ENCODE peak calls at places on chromosome 6, in nine cellular contexts. P, U, V, W, R, O, A, F and Q are unnamed samples.

GRCh38 chr6:24719125-24719931 is at the start of gene C6orf62:
- DNase-seq in P (no peak), U (peak; percentile 48), V (peak; percentile 22), W (peak; percentile 46), R (no peak), O (peak; percentile 59), A (no peak), F (peak; percentile 41), Q (peak; percentile 47)

GRCh38 chr6:87706187-87706966 is 4.3 kb upstream of the AKIRIN2 start:
- DNase-seq in P (no peak), U (no peak), V (peak; percentile 72), W (no peak), R (no peak), O (no peak), A (no peak), F (no peak), Q (no peak)

GRCh38 chr6:16240618-16241320 is 2.4 kb downstream of the GMPR start:
- DNase-seq in P (no peak), U (no peak), V (no peak), W (no peak), R (no peak), O (no peak), A (no peak), F (no peak), Q (no peak)

GRCh38 chr6:11865926-11866325 is 87.3 kb upstream of the ADTRP start:
- DNase-seq in P (no peak), U (no peak), V (peak; percentile 38), W (no peak), R (no peak), O (no peak), A (no peak), F (no peak), Q (no peak)

GRCh38 chr6:131532476-131533108 is 40.4 kb upstream of the ARG1 start:
- DNase-seq in P (no peak), U (no peak), V (no peak), W (no peak), R (no peak), O (no peak), A (no peak), F (no peak), Q (peak; percentile 44)

GRCh38 chr6:48615041-48615440 is 504.0 kb upstream of the PTCHD4 start:
- DNase-seq in P (no peak), U (no peak), V (peak; percentile 62), W (no peak), R (peak; percentile 3), O (no peak), A (no peak), F (no peak), Q (no peak)

GRCh38 chr6:69835414-69836179 is 30.8 kb upstream of the COL19A1 start:
- DNase-seq in P (no peak), U (peak; percentile 31), V (peak; percentile 47), W (no peak), R (peak; percentile 46), O (no peak), A (no peak), F (no peak), Q (peak; percentile 30)

GRCh38 chr6:49939993-49940498 is 23.9 kb downstream of the DEFB114 start:
- DNase-seq in P (no peak), U (no peak), V (no peak), W (no peak), R (no peak), O (no peak), A (no peak), F (no peak), Q (no peak)

GRCh38 chr6:138403801-138404665 is at the start of gene HEBP2:
- DNase-seq in P (peak; percentile 96), U (peak; percentile 99), V (peak; percentile 71), W (peak; percentile 96), R (no peak), O (peak; percentile 97), A (peak; percentile 95), F (peak; percentile 97), Q (peak; percentile 91)

GRCh38 chr6:138404666-138405337 is 779 bp downstream of the HEBP2 start:
- DNase-seq in P (peak; percentile 29), U (peak; percentile 29), V (no peak), W (peak; percentile 29), R (no peak), O (no peak), A (peak; percentile 30), F (peak; percentile 44), Q (no peak)

GRCh38 chr6:138403324-138403800 is 661 bp upstream of the HEBP2 start:
- DNase-seq in P (peak; percentile 44), U (peak; percentile 54), V (no peak), W (peak; percentile 33), R (no peak), O (peak; percentile 72), A (peak; percentile 57), F (peak; percentile 56), Q (peak; percentile 51)

GRCh38 chr6:138406443-138406842 is 2.4 kb downstream of the HEBP2 start:
- DNase-seq in P (no peak), U (no peak), V (no peak), W (no peak), R (no peak), O (no peak), A (no peak), F (peak; percentile 43), Q (no peak)

DNA sequence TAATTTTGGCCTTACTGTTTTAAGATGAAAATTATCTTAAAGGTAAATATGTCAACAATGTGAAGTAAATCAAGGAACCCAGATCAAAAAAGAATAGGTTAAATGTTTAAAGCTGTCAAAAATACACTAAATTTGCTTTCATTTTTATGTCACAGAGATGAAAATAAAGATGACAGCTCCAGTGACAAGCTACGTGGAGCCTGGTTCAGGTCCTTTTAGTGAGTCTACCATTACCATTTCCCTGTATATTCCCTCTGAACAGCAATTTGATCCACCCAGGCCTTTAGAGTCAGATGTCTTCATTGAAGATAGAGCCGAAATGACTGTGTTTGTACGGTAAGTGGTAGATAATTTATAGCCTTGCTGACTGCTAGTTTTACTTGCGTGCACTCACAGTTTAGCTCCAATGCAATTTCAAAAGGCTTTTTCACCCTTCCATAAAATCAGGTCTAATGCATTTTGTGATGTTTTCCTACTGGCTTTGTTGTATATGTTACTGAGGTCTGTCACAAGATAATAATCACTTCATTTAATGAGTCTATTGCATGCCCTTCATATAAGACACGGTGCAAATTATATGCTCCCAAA is 1.9 kb downstream of the HEBP2 start:
- DNase-seq in P (no peak), U (no peak), V (no peak), W (no peak), R (no peak), O (no peak), A (no peak), F (no peak), Q (no peak)
- H3K4me3 ChIP-seq in P (no peak overlapping the region), U (no peak overlapping the region), V (no peak overlapping the region), W (no peak overlapping the region), R (no peak overlapping the region), O (no peak overlapping the region), A (peak overlapping the region; percentile 97), F (no peak overlapping the region), Q (no peak overlapping the region)

DNA sequence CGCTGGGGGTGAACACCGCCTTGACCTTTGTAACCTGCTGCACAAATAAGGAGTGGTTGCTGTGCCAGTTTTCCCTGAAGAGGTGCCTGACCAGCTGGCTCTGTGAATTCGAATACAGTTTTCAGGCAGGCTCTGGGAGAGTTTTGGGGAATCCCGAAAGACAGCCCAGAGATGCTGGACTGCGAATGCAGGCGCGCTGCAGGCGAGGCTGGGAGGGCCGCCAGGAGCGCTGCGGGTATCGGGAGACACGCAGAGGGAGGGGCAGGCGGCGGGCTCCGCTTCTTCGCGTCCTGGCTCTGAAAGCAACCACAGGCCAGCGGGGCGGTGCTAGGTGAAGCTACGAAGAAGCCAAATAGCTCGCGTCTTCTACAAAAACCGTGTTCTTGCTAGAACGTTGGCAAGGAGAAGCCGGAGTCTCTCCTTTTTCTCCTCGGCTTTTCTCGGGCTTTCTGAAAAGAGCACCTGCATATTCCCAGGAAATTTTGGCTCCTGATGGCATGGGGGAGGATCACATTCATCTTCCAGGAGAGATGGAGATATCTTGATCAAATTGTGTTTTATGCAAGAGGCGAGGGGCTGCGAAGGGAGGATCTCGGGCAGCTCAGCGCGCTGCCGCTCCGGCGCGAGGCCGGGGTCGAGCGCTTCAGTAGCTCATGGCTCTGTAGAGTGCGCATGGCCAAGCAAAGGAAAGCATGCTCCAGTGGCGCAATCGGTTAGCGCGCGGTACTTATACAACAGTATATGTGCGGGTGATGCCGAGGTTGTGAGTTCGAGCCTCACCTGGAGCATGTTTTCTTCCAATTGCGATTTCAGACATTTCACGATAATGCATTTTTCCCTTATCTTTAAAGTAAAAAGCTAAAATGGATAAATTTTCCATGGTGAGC is 158.1 kb upstream of the ZNF184 start:
- DNase-seq in P (no peak), U (peak; percentile 47), V (peak; percentile 62), W (no peak), R (no peak), O (no peak), A (no peak), F (peak; percentile 20), Q (peak; percentile 78)
- TF ChIP-seq CTCF in P (no peak), U (no peak), V (no peak), W (no peak), R (no peak), O (no peak), A (no peak), F (no peak), Q (peak; percentile 35)

DNA sequence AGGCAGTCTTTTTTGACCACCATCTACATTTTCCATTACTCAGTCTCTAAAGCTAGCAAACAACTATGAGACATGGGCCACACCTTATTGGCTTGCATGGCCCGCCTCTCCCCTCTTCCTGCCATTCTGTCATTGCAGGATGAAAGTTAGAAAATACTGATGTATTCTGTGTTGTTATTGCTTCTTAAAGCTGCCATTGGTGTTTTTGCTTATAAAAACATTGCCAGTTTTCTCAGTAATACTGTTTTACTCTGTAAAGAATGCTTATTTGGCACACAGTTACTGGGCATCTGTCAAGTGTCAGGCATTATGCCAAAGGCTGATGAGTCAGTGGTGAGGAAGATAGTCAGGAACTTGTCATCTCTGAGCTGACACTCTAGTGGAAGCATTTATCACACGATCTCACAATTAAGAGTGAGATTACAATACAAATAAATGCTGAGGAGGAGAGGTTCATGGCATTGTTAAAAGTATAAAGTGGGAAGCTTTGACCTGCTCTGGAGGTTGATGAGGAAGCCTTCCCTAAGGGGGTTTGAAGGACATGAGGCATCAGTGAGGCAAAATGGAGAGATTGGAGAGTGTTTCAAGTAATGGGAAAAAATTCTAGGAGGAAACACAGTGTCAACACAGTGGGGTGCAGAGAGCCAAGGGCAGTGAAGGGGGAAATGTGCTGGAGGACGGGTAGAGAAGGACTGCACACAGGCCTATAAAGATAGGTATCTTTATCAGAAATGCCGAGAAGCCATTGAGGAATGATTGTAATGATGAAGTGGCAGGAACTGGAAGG is 14.7 kb downstream of the KLHL32 start:
- DNase-seq in P (no peak), U (no peak), V (peak; percentile 57), W (no peak), R (no peak), O (no peak), A (no peak), F (no peak), Q (no peak)
- H3K27me3 ChIP-seq in P (no peaks in the 10 kb centered on the region), U (no peaks in the 10 kb centered on the region), V (no peaks in the 10 kb centered on the region), W (no peaks in the 10 kb centered on the region), R (no peaks in the 10 kb centered on the region), O (no peaks in the 10 kb centered on the region), A (no peaks in the 10 kb centered on the region), F (no peaks in the 10 kb centered on the region), Q (no peaks in the 10 kb centered on the region)

GRCh38 chr6:31464252-31465184 is 33.4 kb upstream of the MICB start:
- DNase-seq in P (no peak), U (no peak), V (no peak), W (no peak), R (no peak), O (no peak), A (no peak), F (no peak), Q (no peak)

GRCh38 chr6:31465185-31465536 is 32.8 kb upstream of the MICB start:
- DNase-seq in P (no peak), U (no peak), V (no peak), W (no peak), R (no peak), O (no peak), A (no peak), F (no peak), Q (no peak)

GRCh38 chr6:31467151-31467550 is 30.8 kb upstream of the MICB start:
- DNase-seq in P (no peak), U (no peak), V (no peak), W (no peak), R (no peak), O (no peak), A (no peak), F (no peak), Q (no peak)

GRCh38 chr6:31466466-31466865 is 31.5 kb upstream of the MICB start:
- DNase-seq in P (no peak), U (no peak), V (no peak), W (no peak), R (no peak), O (no peak), A (no peak), F (no peak), Q (no peak)

DNA sequence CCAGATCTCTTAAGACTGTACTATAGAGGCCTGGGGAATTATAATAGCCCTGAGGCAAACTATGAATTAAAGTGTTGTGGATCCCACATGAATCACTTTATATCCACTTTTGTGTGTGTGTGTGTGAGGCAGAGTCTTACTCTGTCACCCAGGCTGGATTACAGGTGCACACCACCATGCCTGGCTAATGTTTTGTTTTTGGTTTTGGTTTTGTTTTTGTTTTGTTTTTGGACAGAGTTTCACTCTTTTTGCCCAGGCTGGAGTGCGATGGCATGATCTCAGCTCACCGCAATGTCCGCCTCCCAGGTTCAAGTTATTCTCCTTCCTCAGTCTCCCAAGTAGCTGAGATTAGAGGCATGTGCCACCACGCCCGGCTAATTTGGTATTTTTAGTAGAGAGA is 32.2 kb upstream of the MICB start:
- DNase-seq in P (no peak), U (no peak), V (no peak), W (no peak), R (no peak), O (no peak), A (no peak), F (no peak), Q (no peak)
- H3K4me3 ChIP-seq in P (peak overlapping the region; percentile 70), U (no peak overlapping the region), V (no peak overlapping the region), W (peak overlapping the region; percentile 82), R (no peak overlapping the region), O (peak overlapping the region; percentile 63), A (peak overlapping the region; percentile 63), F (no peak overlapping the region), Q (no peak overlapping the region)